ENCODE peak calls at places on chromosomes 3 and 15, in seven cellular contexts. L, W, Q, N, M, P and O are unnamed samples.

GRCh38 chr3:141737828-141738635 is at the start of gene RNF7:
- DNase-seq in L (peak), W (peak), Q (peak), N (peak), M (peak), P (peak), O (peak)

GRCh38 chr15:37898385-37898784 is 36.1 kb upstream of the TMCO5A start:
- DNase-seq in L (no peak), W (no peak), Q (no peak), N (no peak), M (no peak), P (no peak), O (no peak)

GRCh38 chr3:177106184-177106583 is 91.1 kb downstream of the TBL1XR1 start:
- DNase-seq in L (no peak), W (no peak), Q (no peak), N (peak), M (no peak), P (no peak), O (no peak)

GRCh38 chr15:88440021-88440420 is 27.2 kb downstream of the MRPL46 start:
- DNase-seq in L (no peak), W (no peak), Q (no peak), N (no peak), M (peak), P (no peak), O (no peak)

GRCh38 chr15:70271422-70272088 is 173.8 kb upstream of the TLE3 start:
- DNase-seq in L (no peak), W (no peak), Q (no peak), N (no peak), M (peak), P (peak), O (no peak)

GRCh38 chr3:126903521-126903920 is 79.4 kb upstream of the PLXNA1 start:
- DNase-seq in L (no peak), W (no peak), Q (no peak), N (no peak), M (no peak), P (no peak), O (no peak)

GRCh38 chr3:67941433-67942030 is 287.1 kb upstream of the SUCLG2 start:
- DNase-seq in L (no peak), W (no peak), Q (peak), N (no peak), M (no peak), P (no peak), O (no peak)

GRCh38 chr15:48352474-48353072 is 21.3 kb downstream of the DUT start:
- DNase-seq in L (peak), W (no peak), Q (peak), N (peak), M (peak), P (peak), O (peak)

GRCh38 chr3:147367676-147368075 is 38.7 kb downstream of the ZIC4 start:
- DNase-seq in L (no peak), W (no peak), Q (no peak), N (no peak), M (no peak), P (no peak), O (no peak)

GRCh38 chr3:27253831-27254230 is 115.4 kb downstream of the NEK10 start:
- DNase-seq in L (peak), W (peak), Q (peak), N (peak), M (peak), P (peak), O (peak)

GRCh38 chr3:14957163-14957562 is 9.8 kb downstream of the NR2C2 start:
- DNase-seq in L (no peak), W (no peak), Q (no peak), N (no peak), M (no peak), P (no peak), O (no peak)

GRCh38 chr3:71066356-71066755 is 517.2 kb downstream of the FOXP1 start:
- DNase-seq in L (no peak), W (no peak), Q (no peak), N (no peak), M (peak), P (no peak), O (no peak)

GRCh38 chr15:100689500-100689899 is 87.1 kb downstream of the ASB7 start:
- DNase-seq in L (no peak), W (no peak), Q (no peak), N (no peak), M (no peak), P (no peak), O (no peak)

GRCh38 chr3:141487419-141488345 is 855 bp downstream of the RASA2 start:
- DNase-seq in L (peak), W (peak), Q (peak), N (peak), M (peak), P (peak), O (peak)

GRCh38 chr3:169264711-169265110 is 398.8 kb downstream of the MECOM start:
- DNase-seq in L (no peak), W (no peak), Q (no peak), N (peak), M (peak), P (no peak), O (no peak)

GRCh38 chr3:161332792-161333191 is 38.5 kb downstream of the SPTSSB start:
- DNase-seq in L (no peak), W (no peak), Q (no peak), N (no peak), M (no peak), P (no peak), O (no peak)

GRCh38 chr3:64827391-64827790 is 139.6 kb upstream of the ADAMTS9 start:
- DNase-seq in L (no peak), W (no peak), Q (peak), N (no peak), M (no peak), P (no peak), O (no peak)

GRCh38 chr3:48564022-48564421 is 441 bp upstream of the UCN2 start:
- DNase-seq in L (no peak), W (no peak), Q (no peak), N (no peak), M (peak), P (no peak), O (no peak)

GRCh38 chr3:108035751-108036150 is 55.1 kb downstream of the CD47 start:
- DNase-seq in L (no peak), W (no peak), Q (no peak), N (no peak), M (peak), P (no peak), O (no peak)

GRCh38 chr3:187678869-187679268 is 8.7 kb upstream of the SST start:
- DNase-seq in L (peak), W (no peak), Q (peak), N (peak), M (peak), P (peak), O (peak)

GRCh38 chr15:101027273-101027901 is 108.2 kb downstream of the LRRK1 start:
- DNase-seq in L (no peak), W (no peak), Q (no peak), N (no peak), M (no peak), P (no peak), O (no peak)

GRCh38 chr3:124811441-124811840 is 75.7 kb downstream of the ITGB5 start:
- DNase-seq in L (no peak), W (no peak), Q (no peak), N (no peak), M (peak), P (no peak), O (no peak)

GRCh38 chr3:170429050-170429449 is 10.4 kb downstream of the CLDN11 start:
- DNase-seq in L (no peak), W (no peak), Q (peak), N (no peak), M (peak), P (peak), O (no peak)

GRCh38 chr3:71542548-71543370 is 40.8 kb downstream of the FOXP1 start:
- DNase-seq in L (peak), W (no peak), Q (no peak), N (peak), M (peak), P (no peak), O (no peak)

GRCh38 chr15:63991706-63992105 is 54.6 kb downstream of the DAPK2 start:
- DNase-seq in L (no peak), W (no peak), Q (no peak), N (no peak), M (no peak), P (no peak), O (no peak)

GRCh38 chr3:64559658-64560057 is 128.1 kb downstream of the ADAMTS9 start:
- DNase-seq in L (no peak), W (no peak), Q (no peak), N (no peak), M (no peak), P (no peak), O (no peak)

GRCh38 chr3:16789344-16790100 is 95.2 kb upstream of the PLCL2 start:
- DNase-seq in L (no peak), W (no peak), Q (no peak), N (no peak), M (no peak), P (peak), O (no peak)

GRCh38 chr3:133384331-133385027 is 15.4 kb upstream of the BFSP2 start:
- DNase-seq in L (peak), W (no peak), Q (peak), N (peak), M (peak), P (peak), O (peak)

GRCh38 chr3:133387341-133387740 is 12.5 kb upstream of the BFSP2 start:
- DNase-seq in L (no peak), W (no peak), Q (no peak), N (no peak), M (no peak), P (no peak), O (no peak)

GRCh38 chr3:133390715-133391114 is 9.1 kb upstream of the BFSP2 start:
- DNase-seq in L (no peak), W (no peak), Q (no peak), N (no peak), M (no peak), P (no peak), O (no peak)

GRCh38 chr3:133386876-133387275 is 13.0 kb upstream of the BFSP2 start:
- DNase-seq in L (no peak), W (no peak), Q (no peak), N (no peak), M (no peak), P (no peak), O (no peak)

DNA sequence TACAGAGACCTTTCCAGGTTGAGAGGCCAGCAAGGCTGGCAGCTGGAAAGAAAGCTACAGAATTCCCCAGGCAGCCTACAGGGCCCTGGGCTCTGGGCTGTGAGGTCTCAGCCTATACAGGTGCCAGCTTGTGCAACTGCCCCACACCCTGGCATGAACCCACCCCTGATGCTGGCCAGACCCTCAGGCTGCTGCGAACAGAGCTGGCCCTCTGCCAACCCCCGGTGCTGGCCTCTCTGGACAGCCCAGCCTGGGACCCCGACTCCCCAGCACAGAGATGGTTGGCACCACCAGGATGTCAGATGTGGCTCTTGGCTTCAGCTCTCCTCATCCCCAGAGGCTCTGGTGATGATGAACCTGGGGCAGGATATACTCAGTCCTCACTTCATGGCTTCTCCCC is 11.2 kb upstream of the BFSP2 start:
- DNase-seq in L (no peak), W (no peak), Q (no peak), N (no peak), M (no peak), P (no peak), O (no peak)
- TF ChIP-seq CTCF in L (no peak), W (no peak), Q (no peak), N (no peak), M (no peak), P (no peak), O (no peak)

GRCh38 chr3:162487138-162487537 is 990.5 kb downstream of the OTOL1 start:
- DNase-seq in L (no peak), W (no peak), Q (no peak), N (no peak), M (peak), P (no peak), O (no peak)

GRCh38 chr3:162492446-162493081 is 996.0 kb downstream of the OTOL1 start:
- DNase-seq in L (no peak), W (no peak), Q (no peak), N (no peak), M (peak), P (no peak), O (no peak)

GRCh38 chr3:162491957-162492356 is 995.3 kb downstream of the OTOL1 start:
- DNase-seq in L (no peak), W (no peak), Q (no peak), N (no peak), M (peak), P (no peak), O (no peak)

GRCh38 chr3:162489853-162490252 is 993.2 kb downstream of the OTOL1 start:
- DNase-seq in L (no peak), W (no peak), Q (no peak), N (peak), M (no peak), P (peak), O (no peak)
- TF ChIP-seq CTCF in L (no peak), W (no peak), Q (no peak), N (peak), M (no peak), P (peak), O (no peak)

GRCh38 chr15:55824857-55825613 is 82.1 kb upstream of the PRTG start:
- DNase-seq in L (no peak), W (no peak), Q (no peak), N (peak), M (no peak), P (peak), O (no peak)
- TF ChIP-seq CTCF in L (no peak), W (no peak), Q (no peak), N (no peak), M (no peak), P (peak), O (no peak)

DNA sequence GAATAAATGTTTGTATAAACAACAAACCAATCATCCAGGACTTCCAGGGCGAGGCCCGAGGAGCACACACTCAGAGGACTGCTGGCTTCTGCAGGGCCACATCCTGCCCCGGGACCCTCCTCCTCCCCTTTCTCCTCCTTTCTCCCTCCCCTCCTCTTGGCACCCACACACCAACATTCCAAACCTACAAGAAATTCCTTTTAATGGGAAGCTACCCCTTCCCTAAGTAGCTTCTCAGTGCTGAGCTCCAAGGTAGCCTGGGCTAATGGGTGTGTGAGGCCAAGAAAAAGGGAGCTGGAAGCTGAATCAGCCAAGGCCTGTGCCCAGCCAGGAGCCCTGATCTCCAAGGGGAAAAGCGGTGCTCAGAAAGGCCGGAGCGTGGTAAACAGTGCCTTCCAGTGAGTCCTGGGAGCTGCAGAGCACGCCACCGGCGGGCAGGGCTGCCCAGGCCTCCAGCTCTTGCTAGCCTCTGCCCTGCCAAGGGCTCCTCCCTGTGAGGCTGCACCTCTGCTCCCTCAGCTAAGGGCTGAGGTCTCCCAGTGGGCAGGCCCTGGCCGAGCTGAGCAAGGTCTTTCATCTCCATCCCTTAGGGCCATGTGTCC is 3.9 kb downstream of the ITIH3 start:
- DNase-seq in L (no peak), W (no peak), Q (no peak), N (no peak), M (no peak), P (no peak), O (no peak)
- TF ChIP-seq CTCF in L (no peak), W (no peak), Q (no peak), N (no peak), M (no peak), P (no peak), O (no peak)

DNA sequence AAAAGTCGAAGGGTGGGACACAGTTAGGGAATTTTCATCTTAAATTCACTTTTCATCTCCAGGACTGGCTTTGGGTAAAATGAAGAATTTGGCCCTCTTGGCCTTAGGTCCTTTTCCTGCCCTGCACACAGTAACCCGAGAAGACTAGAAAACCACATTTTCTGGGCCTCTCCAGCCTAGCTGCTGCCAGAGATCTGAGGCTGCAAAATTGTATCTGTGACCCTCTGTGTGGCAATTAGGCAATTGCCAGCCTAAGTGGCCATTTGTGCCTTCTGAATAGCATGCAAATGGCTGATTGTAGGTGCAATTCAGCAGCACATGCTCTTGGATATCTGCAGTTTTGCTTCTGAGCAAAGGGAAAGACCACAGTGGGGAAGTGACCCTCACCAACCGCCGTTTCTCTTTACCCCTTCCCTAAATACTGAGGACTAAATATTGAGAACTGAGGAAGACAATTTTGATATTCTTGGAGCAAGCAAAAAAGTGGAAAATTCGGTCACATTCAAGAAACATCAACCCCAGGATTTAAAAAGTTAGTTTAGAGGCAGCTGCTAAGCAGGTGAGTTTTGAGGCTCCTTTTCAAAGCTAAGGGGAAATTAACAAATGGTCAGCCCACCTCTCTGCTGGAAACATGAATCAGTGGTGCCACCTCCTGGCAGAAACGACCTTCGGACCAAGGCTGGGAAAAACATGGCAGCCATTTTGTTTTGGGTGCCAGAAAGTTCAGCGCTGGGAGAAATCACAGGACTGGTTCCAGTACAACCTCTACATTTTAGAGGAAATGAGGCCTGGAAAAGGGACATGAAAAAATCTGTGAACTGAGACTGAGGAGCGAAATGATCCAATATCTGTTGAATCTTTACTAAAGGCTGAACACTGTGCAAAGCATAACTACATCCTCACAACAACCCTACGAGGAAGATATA is 56.6 kb upstream of the PRTG start:
- DNase-seq in L (peak), W (peak), Q (no peak), N (peak), M (peak), P (peak), O (peak)
- TF ChIP-seq CTCF in L (peak), W (peak), Q (peak), N (peak), M (peak), P (peak), O (peak)

GRCh38 chr3:50321844-50322385 is 630 bp downstream of the HYAL2 start:
- DNase-seq in L (peak), W (no peak), Q (no peak), N (no peak), M (no peak), P (peak), O (no peak)
- TF ChIP-seq CTCF in L (peak), W (peak), Q (peak), N (peak), M (peak), P (peak), O (peak)

GRCh38 chr3:165507060-165507459 is 310.9 kb upstream of the SLITRK3 start:
- DNase-seq in L (no peak), W (no peak), Q (no peak), N (no peak), M (no peak), P (no peak), O (no peak)

GRCh38 chr3:165502707-165503106 is 306.5 kb upstream of the SLITRK3 start:
- DNase-seq in L (no peak), W (no peak), Q (no peak), N (no peak), M (no peak), P (peak), O (no peak)

GRCh38 chr3:165505657-165506056 is 309.5 kb upstream of the SLITRK3 start:
- DNase-seq in L (no peak), W (no peak), Q (no peak), N (no peak), M (no peak), P (no peak), O (no peak)

GRCh38 chr3:165503346-165503745 is 307.2 kb upstream of the SLITRK3 start:
- DNase-seq in L (no peak), W (no peak), Q (no peak), N (no peak), M (no peak), P (no peak), O (no peak)

GRCh38 chr3:165504554-165504953 is 308.4 kb upstream of the SLITRK3 start:
- DNase-seq in L (no peak), W (no peak), Q (no peak), N (no peak), M (no peak), P (no peak), O (no peak)
- TF ChIP-seq CTCF in L (no peak), W (no peak), Q (no peak), N (no peak), M (no peak), P (no peak), O (no peak)

DNA sequence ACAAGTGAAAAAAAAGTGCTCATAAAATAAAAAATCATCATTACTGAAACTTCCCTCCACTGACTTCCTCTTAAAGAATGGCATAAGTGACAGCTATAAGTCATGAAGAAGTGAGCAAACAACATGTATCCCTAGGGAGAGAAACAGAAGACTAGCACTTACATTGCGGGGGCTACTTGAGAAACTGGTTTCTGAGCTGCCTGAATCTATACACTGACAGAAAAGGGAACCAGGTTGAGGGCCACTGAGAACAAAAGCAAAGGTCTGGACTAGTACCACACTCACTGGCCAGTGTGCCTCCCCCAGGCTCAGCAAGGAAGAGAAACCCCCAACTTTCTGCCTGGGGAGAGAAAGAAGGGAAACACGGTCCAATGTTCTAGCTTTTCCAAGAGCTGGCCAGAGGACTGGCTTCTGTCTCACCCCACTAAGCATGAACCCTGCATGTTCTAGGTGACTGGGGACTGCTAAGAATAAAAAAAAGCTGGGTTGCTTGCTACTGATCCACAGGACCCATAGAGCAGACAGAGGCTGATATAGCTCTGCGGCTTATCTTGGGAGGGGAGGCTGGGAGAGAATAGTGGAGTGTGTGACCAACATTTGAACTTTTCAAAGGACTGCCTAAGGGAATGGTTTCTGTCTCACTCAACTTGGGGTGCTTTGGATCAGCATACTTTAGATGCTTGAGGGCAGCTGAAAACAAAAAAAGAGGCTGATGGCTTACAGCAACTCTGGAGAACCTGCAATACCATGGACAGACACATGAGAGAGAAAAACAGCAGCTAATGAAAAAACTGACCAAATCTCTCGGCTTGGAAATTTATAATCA is 8.1 kb downstream of the RAD18 start:
- DNase-seq in L (no peak), W (peak), Q (no peak), N (peak), M (no peak), P (peak), O (peak)
- TF ChIP-seq CTCF in L (peak), W (no peak), Q (no peak), N (peak), M (no peak), P (peak), O (no peak)

GRCh38 chr3:32222950-32223349 is 15.5 kb upstream of the CMTM8 start:
- DNase-seq in L (no peak), W (no peak), Q (no peak), N (no peak), M (no peak), P (no peak), O (no peak)
- TF ChIP-seq CTCF in L (no peak), W (no peak), Q (no peak), N (no peak), M (no peak), P (no peak), O (no peak)

GRCh38 chr3:157700405-157700804 is 197.2 kb upstream of the VEPH1 start:
- DNase-seq in L (peak), W (no peak), Q (peak), N (peak), M (peak), P (peak), O (no peak)
- TF ChIP-seq CTCF in L (no peak), W (no peak), Q (no peak), N (no peak), M (peak), P (no peak), O (no peak)